ENCODE peak calls at places on chromosomes 6 and 20, in four cellular contexts. U is SK-N-SH, I is GM12878, R is HepG2. V is an unnamed sample.

GRCh38 chr6:97102152-97102790 is 177.7 kb downstream of the KLHL32 start:
- DNase-seq in U (no peak), I (no peak), R (no peak), V (no peak)

GRCh38 chr6:6851059-6851658 is 256.6 kb upstream of the RREB1 start:
- DNase-seq in U (no peak), I (no peak), R (peak), V (peak)

GRCh38 chr6:4466260-4466659 is 309.9 kb upstream of the CDYL start:
- DNase-seq in U (no peak), I (no peak), R (no peak), V (no peak)

GRCh38 chr6:156634048-156634447 is 143.1 kb upstream of the ARID1B start:
- DNase-seq in U (no peak), I (no peak), R (no peak), V (no peak)

GRCh38 chr6:113082691-113083090 is 735.6 kb downstream of the RFPL4B start:
- DNase-seq in U (no peak), I (no peak), R (no peak), V (peak)

GRCh38 chr6:135163440-135163738 is 17.7 kb upstream of the MYB start:
- DNase-seq in U (no peak), I (peak), R (no peak), V (no peak)

GRCh38 chr20:61739832-61740118 is 325.9 kb downstream of the TAF4 start:
- DNase-seq in U (no peak), I (no peak), R (no peak), V (no peak)

GRCh38 chr20:53887973-53888372 is 182.4 kb downstream of the BCAS1 start:
- DNase-seq in U (no peak), I (no peak), R (no peak), V (no peak)

GRCh38 chr6:152399409-152399808 is 237.8 kb downstream of the SYNE1 start:
- DNase-seq in U (no peak), I (no peak), R (no peak), V (no peak)

GRCh38 chr6:157505912-157506491 is 125.0 kb downstream of the ZDHHC14 start:
- DNase-seq in U (no peak), I (no peak), R (no peak), V (no peak)

GRCh38 chr20:61529354-61529753 is 277.3 kb downstream of the CDH4 start:
- DNase-seq in U (no peak), I (no peak), R (no peak), V (no peak)

GRCh38 chr6:170523256-170524187 is 29.6 kb downstream of the PSMB1 start:
- DNase-seq in U (no peak), I (no peak), R (no peak), V (no peak)

GRCh38 chr6:167119680-167120556 is 3.0 kb upstream of the CCR6 start:
- DNase-seq in U (no peak), I (no peak), R (no peak), V (no peak)

GRCh38 chr6:37130704-37131103 is 39.2 kb upstream of the PIM1 start:
- DNase-seq in U (no peak), I (no peak), R (peak), V (no peak)

GRCh38 chr6:136085370-136086115 is 164.6 kb downstream of the MTFR2 start:
- DNase-seq in U (peak), I (no peak), R (no peak), V (no peak)

GRCh38 chr6:12232339-12232738 is 57.8 kb upstream of the EDN1 start:
- DNase-seq in U (no peak), I (peak), R (no peak), V (no peak)

GRCh38 chr6:135575629-135576028 is 78.1 kb upstream of the AHI1 start:
- DNase-seq in U (no peak), I (no peak), R (no peak), V (no peak)

GRCh38 chr6:163533443-163533842 is 118.9 kb downstream of the QKI start:
- DNase-seq in U (no peak), I (no peak), R (peak), V (no peak)

GRCh38 chr6:121356575-121356974 is 22.3 kb upstream of the TBC1D32 start:
- DNase-seq in U (no peak), I (no peak), R (no peak), V (no peak)

GRCh38 chr6:132017921-132018320 is 66.7 kb upstream of the CCN2 start:
- DNase-seq in U (no peak), I (no peak), R (no peak), V (no peak)

GRCh38 chr6:83708970-83709747 is at the start of gene SNAP91:
- DNase-seq in U (peak), I (no peak), R (no peak), V (peak)

GRCh38 chr20:32495217-32495565 is 89.9 kb downstream of the NOL4L start:
- DNase-seq in U (no peak), I (no peak), R (no peak), V (no peak)

DNA sequence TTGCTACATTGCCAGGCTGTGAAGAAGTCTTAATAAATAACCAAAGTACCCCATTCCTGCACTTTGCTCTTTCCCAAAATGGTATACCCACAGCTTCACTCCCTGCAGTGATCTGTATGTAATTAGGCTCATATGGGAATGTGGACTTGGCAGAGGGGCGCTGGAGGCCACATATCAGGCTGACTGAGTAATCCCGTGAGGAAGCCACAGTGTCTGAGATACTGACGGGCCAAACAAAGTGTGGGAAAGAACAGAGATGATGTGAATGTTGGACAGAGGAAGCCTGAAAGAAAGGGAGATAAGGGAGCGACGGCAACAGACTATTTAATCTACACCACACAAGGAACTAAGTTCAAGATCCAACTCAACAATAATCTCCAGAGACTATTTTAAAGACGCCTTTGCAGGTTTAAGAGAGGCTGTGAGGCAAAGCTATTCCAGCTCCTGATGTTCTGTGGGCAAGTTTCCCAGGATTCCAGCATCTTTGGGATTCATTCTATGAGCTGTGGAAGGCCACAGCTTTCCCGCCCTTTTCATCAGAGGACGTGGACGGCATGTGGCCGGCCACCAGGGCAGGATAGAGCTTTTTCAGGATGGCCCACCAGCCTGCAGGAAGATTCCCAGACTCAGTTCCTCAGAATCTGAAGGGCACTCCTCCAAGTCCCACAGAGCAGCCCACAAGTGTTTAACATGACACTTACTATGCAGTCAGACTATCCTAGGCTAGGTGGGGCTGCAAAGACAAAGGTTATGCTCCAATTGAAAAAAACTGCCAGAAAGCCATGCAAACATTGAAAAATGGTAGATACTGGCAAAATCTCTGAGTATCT is 237.5 kb downstream of the ATXN1 start:
- DNase-seq in U (no peak), I (no peak), R (no peak), V (no peak)
- TF ChIP-seq FOXM1 in U (no peak), I (no peak), R (no peak), V (no peak)

GRCh38 chr6:91754691-91755090 is 1167.8 kb upstream of the MAP3K7 start:
- DNase-seq in U (no peak), I (no peak), R (no peak), V (no peak)

GRCh38 chr6:91751496-91751895 is 1164.6 kb upstream of the MAP3K7 start:
- DNase-seq in U (no peak), I (no peak), R (no peak), V (no peak)
- TF ChIP-seq FOXM1 in U (no peak), I (no peak), R (no peak), V (no peak)

GRCh38 chr20:56554869-56555268 is 21.8 kb downstream of the FAM209B start:
- DNase-seq in U (no peak), I (peak), R (peak), V (peak)
- TF ChIP-seq FOXM1 in U (no peak), I (no peak), R (no peak), V (no peak)

DNA sequence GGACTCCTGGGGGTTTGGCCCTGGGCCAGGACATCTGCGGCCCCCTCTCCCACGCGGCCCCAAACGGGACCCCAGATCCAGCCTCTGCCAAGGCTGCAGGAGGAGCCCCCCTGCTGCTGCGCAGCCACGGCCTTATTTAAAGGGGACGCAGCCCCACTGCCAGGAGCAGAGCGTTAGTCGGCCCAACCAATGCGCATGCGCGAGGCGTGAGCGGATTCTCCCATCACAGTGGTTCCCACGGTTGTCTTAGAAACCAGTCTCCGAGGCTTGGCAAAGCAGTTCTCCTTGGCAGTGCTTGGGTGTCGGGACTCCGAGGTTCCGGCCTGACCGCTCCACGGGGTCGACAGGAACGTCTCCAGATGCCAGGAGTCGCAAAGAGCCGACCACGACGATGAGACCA is 288.3 kb upstream of the ZNF337 start:
- DNase-seq in U (no peak), I (no peak), R (no peak), V (no peak)
- TF ChIP-seq FOXM1 in U (no peak), I (no peak), R (no peak), V (no peak)

GRCh38 chr6:165649152-165649551 is 13.9 kb downstream of the PDE10A start:
- DNase-seq in U (no peak), I (no peak), R (no peak), V (no peak)
- TF ChIP-seq FOXM1 in U (no peak), I (no peak), R (no peak), V (no peak)

GRCh38 chr6:149347067-149347466 is 29.6 kb downstream of the TAB2 start:
- DNase-seq in U (no peak), I (no peak), R (no peak), V (no peak)
- TF ChIP-seq FOXM1 in U (no peak), I (no peak), R (no peak), V (no peak)

GRCh38 chr6:30954631-30955366 is 14.0 kb downstream of the MUCL3 start:
- DNase-seq in U (no peak), I (no peak), R (no peak), V (no peak)

GRCh38 chr6:30957716-30958115 is 16.9 kb downstream of the MUCL3 start:
- DNase-seq in U (no peak), I (no peak), R (no peak), V (no peak)

GRCh38 chr6:30947231-30947630 is 6.5 kb downstream of the MUCL3 start:
- DNase-seq in U (no peak), I (no peak), R (no peak), V (no peak)

GRCh38 chr6:30955367-30956042 is 14.7 kb downstream of the MUCL3 start:
- DNase-seq in U (peak), I (peak), R (no peak), V (peak)

GRCh38 chr6:30951907-30952469 is 11.2 kb downstream of the MUCL3 start:
- DNase-seq in U (no peak), I (peak), R (no peak), V (no peak)
- TF ChIP-seq FOXM1 in U (no peak), I (peak), R (no peak), V (no peak)